ENCODE peak calls at places on chromosomes 7 and 10, in six cellular contexts. C, W, K, U, F and N are unnamed samples.

GRCh38 chr7:24304494-24305095 is 20.6 kb downstream of the NPY start:
- DNase-seq in C (no peak), W (no peak), K (no peak), U (no peak), F (no peak), N (no peak)

GRCh38 chr10:102113956-102114857 is 6.0 kb downstream of the LDB1 start:
- DNase-seq in C (no peak), W (no peak), K (peak; percentile 74), U (peak; percentile 29), F (peak; percentile 66), N (no peak)

GRCh38 chr7:150860291-150860977 is 8.1 kb downstream of the AOC1 start:
- DNase-seq in C (no peak), W (no peak), K (no peak), U (no peak), F (peak; percentile 49), N (no peak)

GRCh38 chr7:44693641-44694313 is 54.9 kb upstream of the ZMIZ2 start:
- DNase-seq in C (no peak), W (no peak), K (peak; percentile 92), U (no peak), F (no peak), N (no peak)

GRCh38 chr10:21318768-21319167 is 206.7 kb downstream of the SKIDA1 start:
- DNase-seq in C (no peak), W (no peak), K (peak; percentile 13), U (no peak), F (no peak), N (no peak)

GRCh38 chr10:27743736-27744477 is 1.7 kb downstream of the MKX start:
- DNase-seq in C (no peak), W (no peak), K (peak; percentile 69), U (no peak), F (no peak), N (no peak)

GRCh38 chr7:113015038-113015645 is 71.5 kb downstream of the GPR85 start:
- DNase-seq in C (no peak), W (no peak), K (peak; percentile 66), U (no peak), F (no peak), N (peak; percentile 19)

GRCh38 chr10:64115913-64116643 is 594.9 kb downstream of the REEP3 start:
- DNase-seq in C (no peak), W (no peak), K (peak; percentile 5), U (no peak), F (no peak), N (no peak)

GRCh38 chr7:519974-520458 is 370 bp upstream of the PDGFA start:
- DNase-seq in C (no peak), W (no peak), K (peak; percentile 83), U (peak; percentile 38), F (peak; percentile 75), N (no peak)

GRCh38 chr10:85604136-85604725 is 762.4 kb downstream of the GRID1 start:
- DNase-seq in C (no peak), W (no peak), K (no peak), U (no peak), F (peak; percentile 37), N (no peak)

GRCh38 chr10:60480865-60481563 is 91.3 kb upstream of the ANK3 start:
- DNase-seq in C (no peak), W (no peak), K (peak; percentile 87), U (no peak), F (peak; percentile 54), N (no peak)

GRCh38 chr7:3861371-3861770 is 560.3 kb downstream of the SDK1 start:
- DNase-seq in C (no peak), W (no peak), K (no peak), U (no peak), F (no peak), N (no peak)

GRCh38 chr10:53256623-53257022 is 484.0 kb upstream of the MBL2 start:
- DNase-seq in C (no peak), W (no peak), K (no peak), U (no peak), F (peak; percentile 70), N (no peak)

GRCh38 chr10:77919713-77920108 is 6.8 kb downstream of the DLG5 start:
- DNase-seq in C (no peak), W (no peak), K (peak; percentile 75), U (no peak), F (peak; percentile 87), N (no peak)